ENCODE peak calls at places on chromosomes 6 and 20, in seven cellular contexts. V is fibroblast of villous mesenchyme, A is HCT116, D is bronchial epithelial cell, B is OCI-LY7, W is heart left ventricle, J is astrocyte of the spinal cord. Z is an unnamed sample.

GRCh38 chr6:12138377-12138776 is 126.3 kb downstream of the HIVEP1 start:
- DNase-seq in V (no peak), A (no peak), D (no peak), B (no peak), W (no peak), J (no peak), Z (no peak)

GRCh38 chr20:7520361-7520760 is 419.9 kb downstream of the HAO1 start:
- DNase-seq in V (no peak), A (no peak), D (peak; percentile 74), B (no peak), W (no peak), J (no peak), Z (no peak)

GRCh38 chr20:40678286-40678835 is 10.7 kb downstream of the MAFB start:
- DNase-seq in V (no peak), A (no peak), D (no peak), B (no peak), W (no peak), J (no peak), Z (no peak)

GRCh38 chr6:33192105-33192646 is at the start of gene COL11A2:
- DNase-seq in V (no peak), A (no peak), D (no peak), B (no peak), W (no peak), J (no peak), Z (no peak)

GRCh38 chr20:21232546-21233280 is 70.4 kb upstream of the XRN2 start:
- DNase-seq in V (no peak), A (no peak), D (no peak), B (no peak), W (no peak), J (no peak), Z (no peak)

GRCh38 chr6:30890646-30891449 is 6.5 kb downstream of the DDR1 start:
- DNase-seq in V (no peak), A (no peak), D (no peak), B (no peak), W (no peak), J (no peak), Z (no peak)

GRCh38 chr6:170295519-170296422 is 4.9 kb upstream of the DLL1 start:
- DNase-seq in V (no peak), A (no peak), D (peak; percentile 21), B (peak; percentile 20), W (peak; percentile 45), J (no peak), Z (no peak)

GRCh38 chr20:61346996-61347906 is 95.2 kb downstream of the CDH4 start:
- DNase-seq in V (no peak), A (no peak), D (no peak), B (no peak), W (no peak), J (no peak), Z (no peak)

GRCh38 chr20:62900692-62901584 is 25.4 kb downstream of the DIDO1 start:
- DNase-seq in V (no peak), A (no peak), D (peak; percentile 86), B (peak; percentile 46), W (no peak), J (no peak), Z (no peak)

GRCh38 chr6:17601389-17601703 is 1.2 kb downstream of the FAM8A1 start:
- DNase-seq in V (peak; percentile 20), A (no peak), D (no peak), B (no peak), W (no peak), J (no peak), Z (peak; percentile 11)

GRCh38 chr6:36651659-36652379 is 26.7 kb upstream of the CDKN1A start:
- DNase-seq in V (no peak), A (no peak), D (no peak), B (no peak), W (no peak), J (no peak), Z (no peak)

GRCh38 chr6:32196682-32197616 is 4.5 kb upstream of the GPSM3 start:
- DNase-seq in V (peak; percentile 21), A (no peak), D (no peak), B (no peak), W (peak; percentile 61), J (peak; percentile 4), Z (no peak)

GRCh38 chr20:4014031-4014474 is 1.3 kb downstream of the RNF24 start:
- DNase-seq in V (peak; percentile 85), A (peak; percentile 68), D (peak; percentile 90), B (peak; percentile 48), W (no peak), J (peak; percentile 85), Z (peak; percentile 91)

GRCh38 chr6:99295276-99295675 is 54.2 kb downstream of the FAXC start:
- DNase-seq in V (no peak), A (no peak), D (no peak), B (no peak), W (no peak), J (no peak), Z (no peak)

GRCh38 chr6:70304611-70305010 is 1.7 kb upstream of the COL9A1 start:
- DNase-seq in V (no peak), A (no peak), D (no peak), B (no peak), W (no peak), J (no peak), Z (no peak)

GRCh38 chr6:112429226-112429625 is 82.1 kb downstream of the RFPL4B start:
- DNase-seq in V (peak; percentile 30), A (no peak), D (no peak), B (no peak), W (no peak), J (peak; percentile 25), Z (peak; percentile 64)

GRCh38 chr6:132289761-132290160 is 111.5 kb downstream of the MOXD1 start:
- DNase-seq in V (no peak), A (no peak), D (no peak), B (no peak), W (no peak), J (no peak), Z (no peak)

GRCh38 chr6:136586295-136586694 is 36.1 kb upstream of the MAP7 start:
- DNase-seq in V (peak; percentile 95), A (no peak), D (peak; percentile 65), B (no peak), W (no peak), J (peak; percentile 92), Z (peak; percentile 99)

GRCh38 chr6:79544299-79544927 is 7.2 kb upstream of the LCA5 start:
- DNase-seq in V (peak; percentile 72), A (no peak), D (no peak), B (no peak), W (no peak), J (peak; percentile 79), Z (peak; percentile 90)

GRCh38 chr6:168583821-168584220 is 142.8 kb downstream of the SMOC2 start:
- DNase-seq in V (no peak), A (no peak), D (no peak), B (no peak), W (no peak), J (no peak), Z (no peak)

GRCh38 chr6:4603291-4603690 is 172.9 kb upstream of the CDYL start:
- DNase-seq in V (peak; percentile 97), A (peak; percentile 16), D (peak; percentile 99), B (no peak), W (peak; percentile 52), J (peak; percentile 80), Z (peak; percentile 97)

GRCh38 chr20:62445553-62446340 is 18.4 kb upstream of the RBBP8NL start:
- DNase-seq in V (no peak), A (no peak), D (no peak), B (no peak), W (no peak), J (no peak), Z (no peak)

GRCh38 chr6:133890941-133891813 is 2.3 kb downstream of the TCF21 start:
- DNase-seq in V (peak; percentile 45), A (no peak), D (peak; percentile 26), B (no peak), W (peak; percentile 55), J (peak; percentile 54), Z (peak; percentile 46)

GRCh38 chr6:122845916-122846632 is 57.0 kb downstream of the SMPDL3A start:
- DNase-seq in V (peak; percentile 62), A (no peak), D (peak; percentile 33), B (no peak), W (no peak), J (peak; percentile 22), Z (peak; percentile 71)

DNA sequence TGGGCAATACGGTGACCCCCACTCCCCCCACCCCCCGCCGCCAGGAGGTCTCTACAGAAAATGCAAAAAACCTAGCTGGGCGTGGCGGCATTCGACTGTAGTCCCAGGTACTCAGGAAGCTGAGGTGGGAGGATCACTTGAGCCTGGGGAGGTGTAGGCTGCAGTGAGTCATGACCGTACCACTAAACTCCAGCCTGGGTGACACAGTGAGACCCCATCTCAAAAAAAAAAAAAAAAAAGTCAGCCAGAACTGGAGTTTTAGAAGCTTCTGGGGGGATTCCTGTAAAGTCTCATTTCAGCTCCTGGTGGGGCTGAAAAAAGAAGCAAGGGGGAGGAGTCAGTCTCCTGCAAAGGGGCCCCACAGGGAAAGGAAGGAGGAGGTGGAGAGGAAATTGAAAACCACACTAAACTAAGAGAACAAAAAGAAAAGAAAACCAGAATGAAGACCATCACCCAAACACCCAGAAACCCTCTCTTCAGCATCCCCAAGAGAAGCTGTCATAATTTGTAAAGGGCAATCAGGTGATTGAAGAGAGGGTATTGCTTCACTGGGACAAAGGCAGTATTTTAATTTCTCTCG is 50.4 kb downstream of the NOL4L start:
- DNase-seq in V (no peak), A (no peak), D (peak; percentile 27), B (peak; percentile 57), W (no peak), J (no peak), Z (no peak)
- H3K4me3 ChIP-seq in V (no peak overlapping the region), A (no peak overlapping the region), D (no peak overlapping the region), B (peak overlapping the region; percentile 64), W (no peak overlapping the region), J (no peak overlapping the region), Z (no peak overlapping the region)

GRCh38 chr6:100657678-100658330 is 193.1 kb upstream of the SIM1 start:
- DNase-seq in V (no peak), A (no peak), D (peak; percentile 37), B (peak; percentile 31), W (no peak), J (peak; percentile 14), Z (peak; percentile 51)
- TF ChIP-seq CTCF in V (peak; percentile 40), A (peak; percentile 86), D (peak; percentile 31), B (peak; percentile 90), W (no peak), J (peak; percentile 30), Z (peak; percentile 67)

GRCh38 chr20:50286174-50286511 is 95.5 kb downstream of the CEBPB start:
- DNase-seq in V (no peak), A (no peak), D (no peak), B (peak; percentile 10), W (no peak), J (no peak), Z (no peak)

GRCh38 chr20:50285376-50286173 is 94.9 kb downstream of the CEBPB start:
- DNase-seq in V (peak; percentile 97), A (no peak), D (no peak), B (peak; percentile 44), W (peak; percentile 57), J (peak; percentile 71), Z (peak; percentile 69)

GRCh38 chr20:50288128-50288623 is 97.5 kb downstream of the CEBPB start:
- DNase-seq in V (no peak), A (no peak), D (no peak), B (no peak), W (no peak), J (no peak), Z (no peak)

GRCh38 chr20:50287512-50287911 is 96.9 kb downstream of the CEBPB start:
- DNase-seq in V (no peak), A (no peak), D (no peak), B (no peak), W (no peak), J (no peak), Z (no peak)

GRCh38 chr20:50286609-50287008 is 96.0 kb downstream of the CEBPB start:
- DNase-seq in V (peak; percentile 90), A (no peak), D (peak; percentile 81), B (peak; percentile 41), W (no peak), J (peak; percentile 79), Z (peak; percentile 91)
- H3K4me3 ChIP-seq in V (no peak overlapping the region), A (no peak overlapping the region), D (no peak overlapping the region), B (no peak overlapping the region), W (peak overlapping the region; percentile 13), J (no peak overlapping the region), Z (no peak overlapping the region)

GRCh38 chr20:12808006-12808567 is 200.7 kb upstream of the SPTLC3 start:
- DNase-seq in V (no peak), A (no peak), D (no peak), B (no peak), W (no peak), J (no peak), Z (no peak)
- TF ChIP-seq CTCF in V (no peak), A (no peak), D (no peak), B (no peak), W (no peak), J (no peak), Z (no peak)

Z was measured in choroid plexus epithelial cell.